ENCODE peak calls at places on chromosomes 5 and 9, in four cellular contexts. W, R, G and Z are unnamed samples.

GRCh38 chr9:105093685-105094084 is 150.8 kb upstream of the SLC44A1 start:
- DNase-seq in W (no peak), R (no peak), G (no peak), Z (no peak)

GRCh38 chr5:91302958-91303357 is 80.2 kb downstream of the ARRDC3 start:
- DNase-seq in W (no peak), R (no peak), G (no peak), Z (no peak)

GRCh38 chr5:72656331-72656730 is 149.1 kb upstream of the ZNF366 start:
- DNase-seq in W (no peak), R (no peak), G (no peak), Z (no peak)

GRCh38 chr5:56692359-56693219 is 122.8 kb upstream of the MAP3K1 start:
- DNase-seq in W (peak), R (no peak), G (no peak), Z (no peak)

GRCh38 chr9:34555002-34555348 is 32.2 kb upstream of the ENHO start:
- DNase-seq in W (no peak), R (peak), G (no peak), Z (no peak)

GRCh38 chr5:167716376-167716775 is 575.1 kb upstream of the WWC1 start:
- DNase-seq in W (no peak), R (no peak), G (no peak), Z (no peak)

GRCh38 chr9:125172351-125172750 is 17.3 kb downstream of the PPP6C start:
- DNase-seq in W (no peak), R (peak), G (no peak), Z (no peak)

GRCh38 chr9:124145903-124146575 is 111.7 kb upstream of the NEK6 start:
- DNase-seq in W (no peak), R (peak), G (no peak), Z (no peak)

GRCh38 chr5:135271533-135272310 is 127.3 kb downstream of the MACROH2A1 start:
- DNase-seq in W (no peak), R (no peak), G (no peak), Z (no peak)

GRCh38 chr5:98942849-98943248 is 14.0 kb upstream of the CHD1 start:
- DNase-seq in W (no peak), R (peak), G (no peak), Z (no peak)

GRCh38 chr5:56986631-56986957 is 34.7 kb upstream of the MIER3 start:
- DNase-seq in W (no peak), R (no peak), G (no peak), Z (no peak)

GRCh38 chr9:127991017-127991756 is 10.4 kb upstream of the EEIG1 start:
- DNase-seq in W (no peak), R (no peak), G (no peak), Z (no peak)

DNA sequence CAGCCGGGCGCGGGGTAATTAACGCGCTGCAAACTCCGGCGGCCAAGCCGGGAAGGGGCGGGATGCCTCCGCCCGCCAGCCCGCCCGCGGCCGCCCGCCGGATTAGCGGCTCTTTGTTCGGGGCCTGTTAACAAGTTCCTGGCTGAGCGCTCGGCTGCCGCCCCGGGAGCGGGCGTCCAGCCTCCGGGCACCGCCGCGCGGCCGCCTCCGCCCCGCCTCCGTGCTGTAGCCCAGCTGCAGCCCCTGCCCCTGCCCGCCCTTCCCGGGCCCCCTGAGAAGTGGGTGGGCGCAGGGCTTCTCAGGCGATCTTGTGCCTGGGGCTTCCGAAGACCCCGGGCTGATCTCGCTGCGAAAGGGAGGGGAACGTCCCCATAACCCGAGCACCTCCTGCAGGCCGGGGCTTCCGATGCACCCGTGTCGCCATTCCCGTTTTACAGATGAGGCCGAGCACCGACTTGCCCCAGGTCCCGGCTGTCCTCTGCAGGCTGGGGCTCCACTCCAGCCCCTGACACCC is 7.6 kb downstream of the UNC5A start:
- DNase-seq in W (no peak), R (peak), G (peak), Z (peak)
- TF ChIP-seq CTCF in W (no peak), R (peak), G (peak), Z (peak)

DNA sequence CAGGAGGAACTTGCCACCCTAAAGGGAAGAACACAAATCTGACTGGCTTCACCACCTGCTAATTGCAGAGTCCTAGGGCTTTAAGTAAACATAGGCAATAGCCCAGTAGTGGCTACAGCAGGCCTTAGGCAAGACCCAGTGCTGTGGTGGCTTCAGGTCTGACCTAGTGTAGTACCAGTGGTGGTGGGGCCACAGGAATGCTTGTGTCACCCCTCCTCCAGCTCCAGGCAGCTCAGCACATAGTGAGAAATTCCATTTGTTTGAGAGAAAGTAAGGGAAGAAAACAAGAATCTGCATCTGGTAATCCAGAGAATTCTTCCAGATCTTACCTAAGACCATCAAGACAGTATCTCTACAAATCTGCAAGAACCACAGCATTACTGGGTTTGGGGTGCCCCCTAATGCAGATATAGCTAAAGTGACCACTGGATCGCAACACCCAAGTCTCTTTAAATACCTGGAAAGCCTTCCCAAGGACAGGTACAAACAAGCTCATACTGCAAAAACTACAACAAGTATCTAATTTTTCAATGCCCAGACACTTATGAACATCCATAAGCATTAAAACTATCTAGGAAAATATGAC is 102.6 kb upstream of the TRPM3 start:
- DNase-seq in W (no peak), R (no peak), G (no peak), Z (no peak)
- TF ChIP-seq CTCF in W (no peak), R (no peak), G (no peak), Z (no peak)

GRCh38 chr5:60590172-60590571 is 109.8 kb downstream of the DEPDC1B start:
- DNase-seq in W (no peak), R (no peak), G (no peak), Z (no peak)

GRCh38 chr5:60585618-60586017 is 114.3 kb downstream of the DEPDC1B start:
- DNase-seq in W (no peak), R (no peak), G (no peak), Z (no peak)

GRCh38 chr5:60584304-60584703 is 115.7 kb downstream of the DEPDC1B start:
- DNase-seq in W (no peak), R (no peak), G (no peak), Z (no peak)

GRCh38 chr5:60583598-60583997 is 116.4 kb downstream of the DEPDC1B start:
- DNase-seq in W (no peak), R (no peak), G (no peak), Z (no peak)

DNA sequence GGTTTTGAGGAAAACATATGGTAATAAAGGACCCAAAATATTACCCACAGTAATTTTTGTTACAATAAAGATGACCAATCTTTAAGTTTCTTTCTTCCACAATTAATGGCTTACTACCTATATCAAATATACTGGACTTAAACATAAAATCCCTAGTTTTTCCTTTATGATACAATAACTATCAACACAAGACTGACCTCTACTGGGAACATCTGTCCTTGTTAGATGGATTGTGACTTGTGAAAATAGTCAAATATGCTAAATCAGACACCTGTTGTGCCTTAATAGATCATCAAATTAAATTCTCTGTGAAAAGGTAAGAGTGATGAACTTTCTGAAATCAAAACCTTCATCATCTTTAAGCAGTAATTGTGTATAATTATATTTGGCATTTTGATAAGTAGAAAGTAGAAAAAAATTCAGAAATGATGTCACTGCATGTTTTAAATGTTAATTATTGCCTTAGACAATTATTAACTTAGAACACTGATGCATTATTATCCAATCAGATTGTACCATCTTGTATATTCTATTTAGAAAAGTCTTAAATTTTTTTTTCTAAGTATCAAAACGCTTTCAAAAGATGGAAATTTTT is 113.6 kb downstream of the DEPDC1B start:
- DNase-seq in W (no peak), R (peak), G (no peak), Z (peak)
- TF ChIP-seq CTCF in W (peak), R (peak), G (peak), Z (peak)

DNA sequence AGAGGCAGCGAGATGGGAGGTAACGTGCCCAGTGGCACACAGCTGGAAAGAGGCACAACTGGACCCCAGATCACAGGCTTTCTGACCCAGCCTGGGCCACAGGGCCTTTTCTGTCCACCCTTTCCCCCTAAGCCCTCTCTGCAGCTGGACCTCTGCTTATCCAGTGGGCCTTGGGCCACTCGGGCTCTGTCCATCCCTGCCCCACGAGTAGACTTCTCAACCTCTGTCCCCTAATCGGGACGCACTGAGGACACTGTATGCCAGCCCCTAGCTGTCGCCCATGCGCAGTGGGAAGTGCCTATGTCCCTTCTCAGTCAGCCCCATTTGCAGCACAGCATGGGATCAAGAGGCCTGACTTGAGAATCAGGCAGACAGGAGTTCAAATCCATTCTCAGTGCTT is 65.6 kb upstream of the NEURL1B start:
- DNase-seq in W (no peak), R (no peak), G (no peak), Z (no peak)
- TF ChIP-seq CTCF in W (no peak), R (no peak), G (no peak), Z (no peak)

GRCh38 chr9:68685770-68686169 is 19.3 kb upstream of the PIP5K1B start:
- DNase-seq in W (peak), R (no peak), G (no peak), Z (peak)
- TF ChIP-seq CTCF in W (peak), R (peak), G (peak), Z (peak)

GRCh38 chr5:178199581-178200434 is 4.5 kb upstream of the HNRNPAB start:
- DNase-seq in W (no peak), R (no peak), G (no peak), Z (no peak)

GRCh38 chr5:178198706-178199105 is 5.6 kb upstream of the HNRNPAB start:
- DNase-seq in W (no peak), R (no peak), G (no peak), Z (no peak)

GRCh38 chr5:178194026-178194425 is 6.9 kb upstream of the GMCL2 start:
- DNase-seq in W (no peak), R (no peak), G (no peak), Z (no peak)

GRCh38 chr5:178196413-178196812 is 7.9 kb upstream of the HNRNPAB start:
- DNase-seq in W (no peak), R (peak), G (no peak), Z (no peak)

GRCh38 chr5:178196986-178197385 is 7.3 kb upstream of the HNRNPAB start:
- DNase-seq in W (no peak), R (no peak), G (no peak), Z (no peak)
- TF ChIP-seq CTCF in W (peak), R (peak), G (peak), Z (peak)